ENCODE peak calls at places on chromosome 2, in nine cellular contexts. One of them, this sample, is unnamed.

GRCh38 chr2:173652311-173652710 is 297.6 kb downstream of the CDCA7 start:
- DNase-seq in stimulated activated CD4-positive, alpha-beta T cell treated with anti-CD3 and anti-CD28 coated beads, Interleukin-12 subunit alpha, Interleukin-12 subunit beta, amount 100 ng/mL, for 48 hours: no peak
- DNase-seq in nephron progenitor cell: no peak
- DNase-seq in osteocyte: no peak
- DNase-seq in A172: peak
- DNase-seq in left ventricle myocardium inferior: no peak
- DNase-seq in neural progenitor cell: no peak
- DNase-seq in endothelial cell: no peak
- DNase-seq in HCT116: peak
- DNase-seq in this sample: no peak

GRCh38 chr2:44682459-44682858 is 259.0 kb upstream of the SIX3 start:
- DNase-seq in stimulated activated CD4-positive, alpha-beta T cell treated with anti-CD3 and anti-CD28 coated beads, Interleukin-12 subunit alpha, Interleukin-12 subunit beta, amount 100 ng/mL, for 48 hours: no peak
- DNase-seq in nephron progenitor cell: no peak
- DNase-seq in osteocyte: no peak
- DNase-seq in A172: no peak
- DNase-seq in left ventricle myocardium inferior: no peak
- DNase-seq in neural progenitor cell: no peak
- DNase-seq in endothelial cell: no peak
- DNase-seq in HCT116: no peak
- DNase-seq in this sample: no peak

GRCh38 chr2:217902281-217903141 is 100.3 kb downstream of the TNS1 start:
- DNase-seq in stimulated activated CD4-positive, alpha-beta T cell treated with anti-CD3 and anti-CD28 coated beads, Interleukin-12 subunit alpha, Interleukin-12 subunit beta, amount 100 ng/mL, for 48 hours: no peak
- DNase-seq in nephron progenitor cell: peak
- DNase-seq in osteocyte: no peak
- DNase-seq in A172: no peak
- DNase-seq in left ventricle myocardium inferior: peak
- DNase-seq in neural progenitor cell: no peak
- DNase-seq in endothelial cell: no peak
- DNase-seq in HCT116: no peak
- DNase-seq in this sample: no peak

GRCh38 chr2:224162122-224162521 is 123.0 kb upstream of the SERPINE2 start:
- DNase-seq in stimulated activated CD4-positive, alpha-beta T cell treated with anti-CD3 and anti-CD28 coated beads, Interleukin-12 subunit alpha, Interleukin-12 subunit beta, amount 100 ng/mL, for 48 hours: no peak
- DNase-seq in nephron progenitor cell: peak
- DNase-seq in osteocyte: no peak
- DNase-seq in A172: peak
- DNase-seq in left ventricle myocardium inferior: no peak
- DNase-seq in neural progenitor cell: no peak
- DNase-seq in endothelial cell: no peak
- DNase-seq in HCT116: no peak
- DNase-seq in this sample: no peak

GRCh38 chr2:150586858-150587257 is 99.4 kb upstream of the RND3 start:
- DNase-seq in stimulated activated CD4-positive, alpha-beta T cell treated with anti-CD3 and anti-CD28 coated beads, Interleukin-12 subunit alpha, Interleukin-12 subunit beta, amount 100 ng/mL, for 48 hours: no peak
- DNase-seq in nephron progenitor cell: no peak
- DNase-seq in osteocyte: no peak
- DNase-seq in A172: peak
- DNase-seq in left ventricle myocardium inferior: no peak
- DNase-seq in neural progenitor cell: no peak
- DNase-seq in endothelial cell: no peak
- DNase-seq in HCT116: no peak
- DNase-seq in this sample: no peak

GRCh38 chr2:85888020-85888744 is 608 bp downstream of the ST3GAL5 start:
- DNase-seq in stimulated activated CD4-positive, alpha-beta T cell treated with anti-CD3 and anti-CD28 coated beads, Interleukin-12 subunit alpha, Interleukin-12 subunit beta, amount 100 ng/mL, for 48 hours: no peak
- DNase-seq in nephron progenitor cell: no peak
- DNase-seq in osteocyte: no peak
- DNase-seq in A172: no peak
- DNase-seq in left ventricle myocardium inferior: no peak
- DNase-seq in neural progenitor cell: peak
- DNase-seq in endothelial cell: peak
- DNase-seq in HCT116: no peak
- DNase-seq in this sample: no peak

GRCh38 chr2:170711774-170712652 is 3.1 kb upstream of the SP5 start:
- DNase-seq in stimulated activated CD4-positive, alpha-beta T cell treated with anti-CD3 and anti-CD28 coated beads, Interleukin-12 subunit alpha, Interleukin-12 subunit beta, amount 100 ng/mL, for 48 hours: no peak
- DNase-seq in nephron progenitor cell: peak
- DNase-seq in osteocyte: no peak
- DNase-seq in A172: no peak
- DNase-seq in left ventricle myocardium inferior: no peak
- DNase-seq in neural progenitor cell: peak
- DNase-seq in endothelial cell: peak
- DNase-seq in HCT116: no peak
- DNase-seq in this sample: peak

GRCh38 chr2:239260546-239261327 is 140.1 kb downstream of the HDAC4 start:
- DNase-seq in stimulated activated CD4-positive, alpha-beta T cell treated with anti-CD3 and anti-CD28 coated beads, Interleukin-12 subunit alpha, Interleukin-12 subunit beta, amount 100 ng/mL, for 48 hours: no peak
- DNase-seq in nephron progenitor cell: no peak
- DNase-seq in osteocyte: no peak
- DNase-seq in A172: no peak
- DNase-seq in left ventricle myocardium inferior: no peak
- DNase-seq in neural progenitor cell: no peak
- DNase-seq in endothelial cell: no peak
- DNase-seq in HCT116: no peak
- DNase-seq in this sample: no peak

GRCh38 chr2:125168442-125168841 is 1143.4 kb downstream of the CNTNAP5 start:
- DNase-seq in stimulated activated CD4-positive, alpha-beta T cell treated with anti-CD3 and anti-CD28 coated beads, Interleukin-12 subunit alpha, Interleukin-12 subunit beta, amount 100 ng/mL, for 48 hours: no peak
- DNase-seq in nephron progenitor cell: no peak
- DNase-seq in osteocyte: no peak
- DNase-seq in A172: no peak
- DNase-seq in left ventricle myocardium inferior: no peak
- DNase-seq in neural progenitor cell: no peak
- DNase-seq in endothelial cell: no peak
- DNase-seq in HCT116: no peak
- DNase-seq in this sample: no peak

GRCh38 chr2:103823847-103824246 is 1030.1 kb upstream of the POU3F3 start:
- DNase-seq in stimulated activated CD4-positive, alpha-beta T cell treated with anti-CD3 and anti-CD28 coated beads, Interleukin-12 subunit alpha, Interleukin-12 subunit beta, amount 100 ng/mL, for 48 hours: no peak
- DNase-seq in nephron progenitor cell: no peak
- DNase-seq in osteocyte: no peak
- DNase-seq in A172: no peak
- DNase-seq in left ventricle myocardium inferior: no peak
- DNase-seq in neural progenitor cell: no peak
- DNase-seq in endothelial cell: no peak
- DNase-seq in HCT116: no peak
- DNase-seq in this sample: no peak

GRCh38 chr2:40332096-40332826 is 119.6 kb downstream of the SLC8A1 start:
- DNase-seq in stimulated activated CD4-positive, alpha-beta T cell treated with anti-CD3 and anti-CD28 coated beads, Interleukin-12 subunit alpha, Interleukin-12 subunit beta, amount 100 ng/mL, for 48 hours: no peak
- DNase-seq in nephron progenitor cell: no peak
- DNase-seq in osteocyte: no peak
- DNase-seq in A172: peak
- DNase-seq in left ventricle myocardium inferior: no peak
- DNase-seq in neural progenitor cell: no peak
- DNase-seq in endothelial cell: no peak
- DNase-seq in HCT116: no peak
- DNase-seq in this sample: no peak

GRCh38 chr2:9799011-9799596 is 44.2 kb upstream of the TAF1B start:
- DNase-seq in stimulated activated CD4-positive, alpha-beta T cell treated with anti-CD3 and anti-CD28 coated beads, Interleukin-12 subunit alpha, Interleukin-12 subunit beta, amount 100 ng/mL, for 48 hours: no peak
- DNase-seq in nephron progenitor cell: no peak
- DNase-seq in osteocyte: no peak
- DNase-seq in A172: no peak
- DNase-seq in left ventricle myocardium inferior: peak
- DNase-seq in neural progenitor cell: no peak
- DNase-seq in endothelial cell: no peak
- DNase-seq in HCT116: no peak
- DNase-seq in this sample: no peak

GRCh38 chr2:145199052-145199451 is 679.1 kb upstream of the ZEB2 start:
- DNase-seq in stimulated activated CD4-positive, alpha-beta T cell treated with anti-CD3 and anti-CD28 coated beads, Interleukin-12 subunit alpha, Interleukin-12 subunit beta, amount 100 ng/mL, for 48 hours: no peak
- DNase-seq in nephron progenitor cell: peak
- DNase-seq in osteocyte: no peak
- DNase-seq in A172: no peak
- DNase-seq in left ventricle myocardium inferior: no peak
- DNase-seq in neural progenitor cell: no peak
- DNase-seq in endothelial cell: no peak
- DNase-seq in HCT116: no peak
- DNase-seq in this sample: no peak

GRCh38 chr2:173264603-173265366 is 89.9 kb upstream of the CDCA7 start:
- DNase-seq in stimulated activated CD4-positive, alpha-beta T cell treated with anti-CD3 and anti-CD28 coated beads, Interleukin-12 subunit alpha, Interleukin-12 subunit beta, amount 100 ng/mL, for 48 hours: no peak
- DNase-seq in nephron progenitor cell: no peak
- DNase-seq in osteocyte: no peak
- DNase-seq in A172: no peak
- DNase-seq in left ventricle myocardium inferior: no peak
- DNase-seq in neural progenitor cell: no peak
- DNase-seq in endothelial cell: no peak
- DNase-seq in HCT116: no peak
- DNase-seq in this sample: no peak

GRCh38 chr2:70696142-70696541 is 71.9 kb downstream of the ADD2 start:
- DNase-seq in stimulated activated CD4-positive, alpha-beta T cell treated with anti-CD3 and anti-CD28 coated beads, Interleukin-12 subunit alpha, Interleukin-12 subunit beta, amount 100 ng/mL, for 48 hours: no peak
- DNase-seq in nephron progenitor cell: no peak
- DNase-seq in osteocyte: no peak
- DNase-seq in A172: no peak
- DNase-seq in left ventricle myocardium inferior: no peak
- DNase-seq in neural progenitor cell: no peak
- DNase-seq in endothelial cell: no peak
- DNase-seq in HCT116: no peak
- DNase-seq in this sample: no peak

GRCh38 chr2:111634995-111635538 is 248.9 kb downstream of the ANAPC1 start:
- DNase-seq in stimulated activated CD4-positive, alpha-beta T cell treated with anti-CD3 and anti-CD28 coated beads, Interleukin-12 subunit alpha, Interleukin-12 subunit beta, amount 100 ng/mL, for 48 hours: no peak
- DNase-seq in nephron progenitor cell: no peak
- DNase-seq in osteocyte: no peak
- DNase-seq in A172: no peak
- DNase-seq in left ventricle myocardium inferior: no peak
- DNase-seq in neural progenitor cell: no peak
- DNase-seq in endothelial cell: no peak
- DNase-seq in HCT116: no peak
- DNase-seq in this sample: no peak

GRCh38 chr2:176536739-176537138 is 267.5 kb downstream of the MTX2 start:
- DNase-seq in stimulated activated CD4-positive, alpha-beta T cell treated with anti-CD3 and anti-CD28 coated beads, Interleukin-12 subunit alpha, Interleukin-12 subunit beta, amount 100 ng/mL, for 48 hours: no peak
- DNase-seq in nephron progenitor cell: no peak
- DNase-seq in osteocyte: no peak
- DNase-seq in A172: no peak
- DNase-seq in left ventricle myocardium inferior: no peak
- DNase-seq in neural progenitor cell: no peak
- DNase-seq in endothelial cell: no peak
- DNase-seq in HCT116: no peak
- DNase-seq in this sample: no peak

GRCh38 chr2:17386771-17387170 is 131.5 kb downstream of the RAD51AP2 start:
- DNase-seq in stimulated activated CD4-positive, alpha-beta T cell treated with anti-CD3 and anti-CD28 coated beads, Interleukin-12 subunit alpha, Interleukin-12 subunit beta, amount 100 ng/mL, for 48 hours: no peak
- DNase-seq in nephron progenitor cell: no peak
- DNase-seq in osteocyte: no peak
- DNase-seq in A172: no peak
- DNase-seq in left ventricle myocardium inferior: no peak
- DNase-seq in neural progenitor cell: no peak
- DNase-seq in endothelial cell: no peak
- DNase-seq in HCT116: no peak
- DNase-seq in this sample: no peak

GRCh38 chr2:218995972-218996644 is 2.9 kb upstream of the CRYBA2 start:
- DNase-seq in stimulated activated CD4-positive, alpha-beta T cell treated with anti-CD3 and anti-CD28 coated beads, Interleukin-12 subunit alpha, Interleukin-12 subunit beta, amount 100 ng/mL, for 48 hours: peak
- DNase-seq in nephron progenitor cell: peak
- DNase-seq in osteocyte: peak
- DNase-seq in A172: peak
- DNase-seq in left ventricle myocardium inferior: peak
- DNase-seq in neural progenitor cell: peak
- DNase-seq in endothelial cell: peak
- DNase-seq in HCT116: peak
- DNase-seq in this sample: peak

GRCh38 chr2:130390460-130391057 is 34.7 kb downstream of the PTPN18 start:
- DNase-seq in stimulated activated CD4-positive, alpha-beta T cell treated with anti-CD3 and anti-CD28 coated beads, Interleukin-12 subunit alpha, Interleukin-12 subunit beta, amount 100 ng/mL, for 48 hours: no peak
- DNase-seq in nephron progenitor cell: no peak
- DNase-seq in osteocyte: peak
- DNase-seq in A172: no peak
- DNase-seq in left ventricle myocardium inferior: peak
- DNase-seq in neural progenitor cell: no peak
- DNase-seq in endothelial cell: no peak
- DNase-seq in HCT116: no peak
- DNase-seq in this sample: no peak

GRCh38 chr2:231677632-231678104 is 30.7 kb upstream of the PTMA start:
- DNase-seq in stimulated activated CD4-positive, alpha-beta T cell treated with anti-CD3 and anti-CD28 coated beads, Interleukin-12 subunit alpha, Interleukin-12 subunit beta, amount 100 ng/mL, for 48 hours: peak
- DNase-seq in nephron progenitor cell: peak
- DNase-seq in osteocyte: peak
- DNase-seq in A172: peak
- DNase-seq in left ventricle myocardium inferior: peak
- DNase-seq in neural progenitor cell: peak
- DNase-seq in endothelial cell: peak
- DNase-seq in HCT116: peak
- DNase-seq in this sample: peak

GRCh38 chr2:28750316-28751101 is 1.1 kb upstream of the PPP1CB start:
- DNase-seq in stimulated activated CD4-positive, alpha-beta T cell treated with anti-CD3 and anti-CD28 coated beads, Interleukin-12 subunit alpha, Interleukin-12 subunit beta, amount 100 ng/mL, for 48 hours: no peak
- DNase-seq in nephron progenitor cell: no peak
- DNase-seq in osteocyte: no peak
- DNase-seq in A172: peak
- DNase-seq in left ventricle myocardium inferior: no peak
- DNase-seq in neural progenitor cell: no peak
- DNase-seq in endothelial cell: no peak
- DNase-seq in HCT116: no peak
- DNase-seq in this sample: no peak

GRCh38 chr2:148876589-148877402 is 1.8 kb downstream of the KIF5C start:
- DNase-seq in stimulated activated CD4-positive, alpha-beta T cell treated with anti-CD3 and anti-CD28 coated beads, Interleukin-12 subunit alpha, Interleukin-12 subunit beta, amount 100 ng/mL, for 48 hours: peak
- DNase-seq in nephron progenitor cell: peak
- DNase-seq in osteocyte: no peak
- DNase-seq in A172: no peak
- DNase-seq in left ventricle myocardium inferior: no peak
- DNase-seq in neural progenitor cell: peak
- DNase-seq in endothelial cell: peak
- DNase-seq in HCT116: no peak
- DNase-seq in this sample: peak

GRCh38 chr2:11583203-11583752 is 49.4 kb downstream of the GREB1 start:
- DNase-seq in stimulated activated CD4-positive, alpha-beta T cell treated with anti-CD3 and anti-CD28 coated beads, Interleukin-12 subunit alpha, Interleukin-12 subunit beta, amount 100 ng/mL, for 48 hours: no peak
- DNase-seq in nephron progenitor cell: no peak
- DNase-seq in osteocyte: no peak
- DNase-seq in A172: no peak
- DNase-seq in left ventricle myocardium inferior: no peak
- DNase-seq in neural progenitor cell: peak
- DNase-seq in endothelial cell: no peak
- DNase-seq in HCT116: no peak
- DNase-seq in this sample: no peak

GRCh38 chr2:128261245-128262128 is 57.2 kb downstream of the HS6ST1 start:
- DNase-seq in stimulated activated CD4-positive, alpha-beta T cell treated with anti-CD3 and anti-CD28 coated beads, Interleukin-12 subunit alpha, Interleukin-12 subunit beta, amount 100 ng/mL, for 48 hours: no peak
- DNase-seq in nephron progenitor cell: no peak
- DNase-seq in osteocyte: peak
- DNase-seq in A172: no peak
- DNase-seq in left ventricle myocardium inferior: no peak
- DNase-seq in neural progenitor cell: peak
- DNase-seq in endothelial cell: no peak
- DNase-seq in HCT116: no peak
- DNase-seq in this sample: no peak

GRCh38 chr2:97747285-97747684 is 33.9 kb downstream of the ZAP70 start:
- DNase-seq in stimulated activated CD4-positive, alpha-beta T cell treated with anti-CD3 and anti-CD28 coated beads, Interleukin-12 subunit alpha, Interleukin-12 subunit beta, amount 100 ng/mL, for 48 hours: no peak
- DNase-seq in nephron progenitor cell: no peak
- DNase-seq in osteocyte: no peak
- DNase-seq in A172: no peak
- DNase-seq in left ventricle myocardium inferior: no peak
- DNase-seq in neural progenitor cell: no peak
- DNase-seq in endothelial cell: no peak
- DNase-seq in HCT116: no peak
- DNase-seq in this sample: no peak

GRCh38 chr2:192500550-192501200 is 305.9 kb upstream of the TMEFF2 start:
- DNase-seq in stimulated activated CD4-positive, alpha-beta T cell treated with anti-CD3 and anti-CD28 coated beads, Interleukin-12 subunit alpha, Interleukin-12 subunit beta, amount 100 ng/mL, for 48 hours: peak
- DNase-seq in nephron progenitor cell: no peak
- DNase-seq in osteocyte: no peak
- DNase-seq in A172: peak
- DNase-seq in left ventricle myocardium inferior: no peak
- DNase-seq in neural progenitor cell: no peak
- DNase-seq in endothelial cell: no peak
- DNase-seq in HCT116: peak
- DNase-seq in this sample: no peak

GRCh38 chr2:84636080-84636971 is 120.0 kb downstream of the DNAH6 start:
- DNase-seq in stimulated activated CD4-positive, alpha-beta T cell treated with anti-CD3 and anti-CD28 coated beads, Interleukin-12 subunit alpha, Interleukin-12 subunit beta, amount 100 ng/mL, for 48 hours: no peak
- DNase-seq in nephron progenitor cell: no peak
- DNase-seq in osteocyte: no peak
- DNase-seq in A172: no peak
- DNase-seq in left ventricle myocardium inferior: no peak
- DNase-seq in neural progenitor cell: no peak
- DNase-seq in endothelial cell: no peak
- DNase-seq in HCT116: no peak
- DNase-seq in this sample: no peak

GRCh38 chr2:6881516-6881915 is 3.9 kb downstream of the RSAD2 start:
- DNase-seq in stimulated activated CD4-positive, alpha-beta T cell treated with anti-CD3 and anti-CD28 coated beads, Interleukin-12 subunit alpha, Interleukin-12 subunit beta, amount 100 ng/mL, for 48 hours: no peak
- DNase-seq in nephron progenitor cell: no peak
- DNase-seq in osteocyte: no peak
- DNase-seq in A172: no peak
- DNase-seq in left ventricle myocardium inferior: no peak
- DNase-seq in neural progenitor cell: no peak
- DNase-seq in endothelial cell: no peak
- DNase-seq in HCT116: no peak
- DNase-seq in this sample: no peak

GRCh38 chr2:25043241-25043867 is 1.5 kb downstream of the EFR3B start:
- DNase-seq in stimulated activated CD4-positive, alpha-beta T cell treated with anti-CD3 and anti-CD28 coated beads, Interleukin-12 subunit alpha, Interleukin-12 subunit beta, amount 100 ng/mL, for 48 hours: peak
- DNase-seq in nephron progenitor cell: peak
- DNase-seq in osteocyte: no peak
- DNase-seq in A172: peak
- DNase-seq in left ventricle myocardium inferior: no peak
- DNase-seq in neural progenitor cell: peak
- DNase-seq in endothelial cell: no peak
- DNase-seq in HCT116: no peak
- DNase-seq in this sample: peak

GRCh38 chr2:15704788-15705115 is 113.1 kb downstream of the DDX1 start:
- DNase-seq in stimulated activated CD4-positive, alpha-beta T cell treated with anti-CD3 and anti-CD28 coated beads, Interleukin-12 subunit alpha, Interleukin-12 subunit beta, amount 100 ng/mL, for 48 hours: no peak
- DNase-seq in nephron progenitor cell: no peak
- DNase-seq in osteocyte: no peak
- DNase-seq in A172: no peak
- DNase-seq in left ventricle myocardium inferior: no peak
- DNase-seq in neural progenitor cell: no peak
- DNase-seq in endothelial cell: no peak
- DNase-seq in HCT116: no peak
- DNase-seq in this sample: no peak

This sample was measured in neural crest cell.